ENCODE peak calls at places on chromosomes 11 and 22, in seven cellular contexts. E, D, L, X, P, C and F are unnamed samples.

GRCh38 chr11:33769542-33769941 is 4.8 kb downstream of the FBXO3 start:
- DNase-seq in D (no peak), E (no peak), P (no peak), X (no peak), L (no peak), C (no peak), F (no peak)

GRCh38 chr11:7416080-7416479 is 69.2 kb upstream of the OLFML1 start:
- DNase-seq in E (no peak), X (no peak), L (no peak), D (no peak), P (no peak), C (no peak), F (no peak)

GRCh38 chr11:43835104-43835503 is 45.5 kb upstream of the ALKBH3 start:
- DNase-seq in L (no peak), X (peak; percentile 34), P (no peak), D (no peak), C (no peak), E (no peak), F (no peak)

GRCh38 chr11:78039919-78040671 is 17.0 kb upstream of the KCTD14 start:
- DNase-seq in X (peak; percentile 80), L (peak; percentile 93), D (peak; percentile 62), E (peak; percentile 83), C (peak; percentile 46), P (peak; percentile 64), F (peak; percentile 54)

GRCh38 chr22:49951986-49952896 is 8.3 kb upstream of the PIM3 start:
- DNase-seq in C (no peak), D (no peak), L (peak; percentile 89), E (peak; percentile 61), X (peak; percentile 52), P (no peak), F (no peak)

GRCh38 chr22:28600546-28601143 is 79.0 kb downstream of the TTC28 start:
- DNase-seq in P (peak; percentile 22), D (no peak), X (peak; percentile 76), L (peak; percentile 79), E (peak; percentile 10), C (no peak), F (no peak)

GRCh38 chr22:42316988-42317387 is 46.5 kb upstream of the TCF20 start:
- DNase-seq in C (no peak), P (no peak), D (no peak), X (peak; percentile 46), L (peak; percentile 53), E (no peak), F (no peak)

GRCh38 chr11:19220903-19221682 is 19.3 kb upstream of the CSRP3 start:
- DNase-seq in P (no peak), E (no peak), D (no peak), C (no peak), X (no peak), L (peak; percentile 82), F (no peak)

GRCh38 chr22:22380098-22381030 is 128.2 kb downstream of the ZNF280B start:
- DNase-seq in P (no peak), X (no peak), L (no peak), C (no peak), E (no peak), D (no peak), F (no peak)

GRCh38 chr22:23826510-23827350 is 12.1 kb downstream of the DERL3 start:
- DNase-seq in C (no peak), P (no peak), L (peak; percentile 26), X (peak; percentile 9), E (no peak), D (no peak), F (no peak)

GRCh38 chr11:78460468-78460867 is 42.8 kb upstream of the GAB2 start:
- DNase-seq in L (no peak), P (no peak), E (peak; percentile 37), X (peak; percentile 52), D (no peak), C (no peak), F (no peak)